ENCODE peak calls at places on chromosome 11, in five cellular contexts. One of them, this sample, is unnamed.

GRCh38 chr11:126304457-126305072 is 705 bp downstream of the DCPS start:
- DNase-seq in mucosa of gallbladder: no peak
- DNase-seq in stromal cell of bone marrow: no peak
- DNase-seq in effector CD4-positive, alpha-beta T cell: no peak
- DNase-seq in stimulated activated CD4-positive, alpha-beta T cell treated with anti-CD3 and anti-CD28 coated beads, TNF-alpha, amount 100 ng/mL, for 24 hours: no peak
- DNase-seq in this sample: no peak

GRCh38 chr11:131136476-131136875 is 220.2 kb upstream of the SNX19 start:
- DNase-seq in mucosa of gallbladder: no peak
- DNase-seq in stromal cell of bone marrow: no peak
- DNase-seq in effector CD4-positive, alpha-beta T cell: no peak
- DNase-seq in stimulated activated CD4-positive, alpha-beta T cell treated with anti-CD3 and anti-CD28 coated beads, TNF-alpha, amount 100 ng/mL, for 24 hours: no peak
- DNase-seq in this sample: no peak

GRCh38 chr11:32358729-32359128 is 76.6 kb downstream of the WT1 start:
- DNase-seq in mucosa of gallbladder: no peak
- DNase-seq in stromal cell of bone marrow: no peak
- DNase-seq in effector CD4-positive, alpha-beta T cell: no peak
- DNase-seq in stimulated activated CD4-positive, alpha-beta T cell treated with anti-CD3 and anti-CD28 coated beads, TNF-alpha, amount 100 ng/mL, for 24 hours: no peak
- DNase-seq in this sample: no peak

GRCh38 chr11:118442903-118443589 is 6.8 kb downstream of the KMT2A start:
- DNase-seq in mucosa of gallbladder: no peak
- DNase-seq in stromal cell of bone marrow: no peak
- DNase-seq in effector CD4-positive, alpha-beta T cell: no peak
- DNase-seq in stimulated activated CD4-positive, alpha-beta T cell treated with anti-CD3 and anti-CD28 coated beads, TNF-alpha, amount 100 ng/mL, for 24 hours: no peak
- DNase-seq in this sample: no peak

GRCh38 chr11:278001-278951 is at the start of gene NLRP6:
- DNase-seq in mucosa of gallbladder: no peak
- DNase-seq in stromal cell of bone marrow: no peak
- DNase-seq in effector CD4-positive, alpha-beta T cell: no peak
- DNase-seq in stimulated activated CD4-positive, alpha-beta T cell treated with anti-CD3 and anti-CD28 coated beads, TNF-alpha, amount 100 ng/mL, for 24 hours: no peak
- DNase-seq in this sample: no peak

GRCh38 chr11:86606270-86606848 is 66.1 kb downstream of the ME3 start:
- DNase-seq in mucosa of gallbladder: no peak
- DNase-seq in stromal cell of bone marrow: no peak
- DNase-seq in effector CD4-positive, alpha-beta T cell: no peak
- DNase-seq in stimulated activated CD4-positive, alpha-beta T cell treated with anti-CD3 and anti-CD28 coated beads, TNF-alpha, amount 100 ng/mL, for 24 hours: no peak
- DNase-seq in this sample: no peak

GRCh38 chr11:504053-504993 is 2.7 kb downstream of the RNH1 start:
- DNase-seq in mucosa of gallbladder: no peak
- DNase-seq in stromal cell of bone marrow: peak; percentile 59
- DNase-seq in effector CD4-positive, alpha-beta T cell: no peak
- DNase-seq in stimulated activated CD4-positive, alpha-beta T cell treated with anti-CD3 and anti-CD28 coated beads, TNF-alpha, amount 100 ng/mL, for 24 hours: no peak
- DNase-seq in this sample: no peak

GRCh38 chr11:83157755-83158473 is 983 bp downstream of the PCF11 start:
- DNase-seq in mucosa of gallbladder: peak; percentile 46
- DNase-seq in stromal cell of bone marrow: peak; percentile 38
- DNase-seq in effector CD4-positive, alpha-beta T cell: peak; percentile 30
- DNase-seq in stimulated activated CD4-positive, alpha-beta T cell treated with anti-CD3 and anti-CD28 coated beads, TNF-alpha, amount 100 ng/mL, for 24 hours: peak; percentile 21
- DNase-seq in this sample: no peak

GRCh38 chr11:74366576-74366975 is 31.7 kb downstream of the PGM2L1 start:
- DNase-seq in mucosa of gallbladder: no peak
- DNase-seq in stromal cell of bone marrow: no peak
- DNase-seq in effector CD4-positive, alpha-beta T cell: no peak
- DNase-seq in stimulated activated CD4-positive, alpha-beta T cell treated with anti-CD3 and anti-CD28 coated beads, TNF-alpha, amount 100 ng/mL, for 24 hours: no peak
- DNase-seq in this sample: no peak

GRCh38 chr11:105224859-105225258 is 85.3 kb upstream of the CARD18 start:
- DNase-seq in mucosa of gallbladder: no peak
- DNase-seq in stromal cell of bone marrow: no peak
- DNase-seq in effector CD4-positive, alpha-beta T cell: no peak
- DNase-seq in stimulated activated CD4-positive, alpha-beta T cell treated with anti-CD3 and anti-CD28 coated beads, TNF-alpha, amount 100 ng/mL, for 24 hours: no peak
- DNase-seq in this sample: no peak

GRCh38 chr11:30816959-30817880 is 231.1 kb upstream of the MPPED2 start:
- DNase-seq in mucosa of gallbladder: no peak
- DNase-seq in stromal cell of bone marrow: no peak
- DNase-seq in effector CD4-positive, alpha-beta T cell: no peak
- DNase-seq in stimulated activated CD4-positive, alpha-beta T cell treated with anti-CD3 and anti-CD28 coated beads, TNF-alpha, amount 100 ng/mL, for 24 hours: no peak
- DNase-seq in this sample: no peak

GRCh38 chr11:68396526-68396925 is 64.0 kb upstream of the PPP6R3 start:
- DNase-seq in mucosa of gallbladder: no peak
- DNase-seq in stromal cell of bone marrow: no peak
- DNase-seq in effector CD4-positive, alpha-beta T cell: no peak
- DNase-seq in stimulated activated CD4-positive, alpha-beta T cell treated with anti-CD3 and anti-CD28 coated beads, TNF-alpha, amount 100 ng/mL, for 24 hours: no peak
- DNase-seq in this sample: no peak

GRCh38 chr11:27471588-27472397 is 797 bp downstream of the LGR4 start:
- DNase-seq in mucosa of gallbladder: peak; percentile 42
- DNase-seq in stromal cell of bone marrow: no peak
- DNase-seq in effector CD4-positive, alpha-beta T cell: peak; percentile 3
- DNase-seq in stimulated activated CD4-positive, alpha-beta T cell treated with anti-CD3 and anti-CD28 coated beads, TNF-alpha, amount 100 ng/mL, for 24 hours: no peak
- DNase-seq in this sample: no peak

GRCh38 chr11:115155978-115156377 is 348.2 kb downstream of the CADM1 start:
- DNase-seq in mucosa of gallbladder: no peak
- DNase-seq in stromal cell of bone marrow: no peak
- DNase-seq in effector CD4-positive, alpha-beta T cell: no peak
- DNase-seq in stimulated activated CD4-positive, alpha-beta T cell treated with anti-CD3 and anti-CD28 coated beads, TNF-alpha, amount 100 ng/mL, for 24 hours: no peak
- DNase-seq in this sample: no peak

GRCh38 chr11:33941637-33942160 is 49.8 kb upstream of the LMO2 start:
- DNase-seq in mucosa of gallbladder: no peak
- DNase-seq in stromal cell of bone marrow: no peak
- DNase-seq in effector CD4-positive, alpha-beta T cell: no peak
- DNase-seq in stimulated activated CD4-positive, alpha-beta T cell treated with anti-CD3 and anti-CD28 coated beads, TNF-alpha, amount 100 ng/mL, for 24 hours: no peak
- DNase-seq in this sample: no peak